ENCODE peak calls at places on chromosome 3, in four cellular contexts. F is endothelial cell of umbilical vein, H is MM.1S, U is endodermal cell. K is an unnamed sample.
A peak's percentile ranks its signal among the peaks of the same experiment; 100 is the strongest.

GRCh38 chr3:113685956-113686721 is 10.3 kb downstream of the USF3 start:
- DNase-seq in F (no peak), H (no peak), U (peak; percentile 60), K (peak; percentile 76)

GRCh38 chr3:144324061-144324460 is 352.4 kb downstream of the DIPK2A start:
- DNase-seq in F (no peak), H (no peak), U (no peak), K (no peak)

GRCh38 chr3:72270072-72270611 is 485.2 kb upstream of the PROK2 start:
- DNase-seq in F (peak; percentile 78), H (peak; percentile 65), U (no peak), K (peak; percentile 98)

GRCh38 chr3:138694287-138695007 is 85.9 kb downstream of the FAIM start:
- DNase-seq in F (peak; percentile 58), H (no peak), U (no peak), K (peak; percentile 70)

GRCh38 chr3:12903881-12904280 is 62.5 kb upstream of the RPL32 start:
- DNase-seq in F (no peak), H (no peak), U (no peak), K (no peak)

GRCh38 chr3:78974181-78974770 is 793.5 kb downstream of the ROBO1 start:
- DNase-seq in F (peak; percentile 40), H (no peak), U (no peak), K (peak; percentile 75)

GRCh38 chr3:177934001-177934891 is 602.0 kb upstream of the KCNMB2 start:
- DNase-seq in F (peak; percentile 12), H (no peak), U (peak; percentile 56), K (peak; percentile 54)

GRCh38 chr3:5800965-5801364 is 613.5 kb downstream of the EDEM1 start:
- DNase-seq in F (no peak), H (no peak), U (no peak), K (no peak)

DNA sequence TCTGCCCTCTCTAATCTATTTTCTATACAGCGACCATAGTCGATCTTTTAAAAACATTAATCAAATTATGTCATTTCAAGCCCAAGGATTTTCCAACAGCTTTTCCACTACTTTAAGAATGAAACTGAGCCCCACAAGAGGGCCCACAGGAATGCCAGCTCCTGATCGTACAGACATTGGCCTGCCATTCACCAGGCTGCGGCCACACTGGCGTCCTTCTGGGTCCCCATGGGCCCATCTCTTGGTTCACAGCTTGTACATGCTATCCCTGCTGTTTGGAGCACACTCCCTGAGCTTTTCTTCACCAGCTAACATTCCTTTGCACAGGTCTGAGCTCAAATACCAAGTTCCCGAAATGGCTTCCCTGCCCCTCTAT is 149.6 kb downstream of the MYLK start:
- DNase-seq in F (no peak), H (no peak), U (no peak), K (no peak)
- H3K9ac ChIP-seq in F (no peak overlapping the region), H (no peak overlapping the region), U (no peak overlapping the region), K (peak overlapping the region; percentile 21)

DNA sequence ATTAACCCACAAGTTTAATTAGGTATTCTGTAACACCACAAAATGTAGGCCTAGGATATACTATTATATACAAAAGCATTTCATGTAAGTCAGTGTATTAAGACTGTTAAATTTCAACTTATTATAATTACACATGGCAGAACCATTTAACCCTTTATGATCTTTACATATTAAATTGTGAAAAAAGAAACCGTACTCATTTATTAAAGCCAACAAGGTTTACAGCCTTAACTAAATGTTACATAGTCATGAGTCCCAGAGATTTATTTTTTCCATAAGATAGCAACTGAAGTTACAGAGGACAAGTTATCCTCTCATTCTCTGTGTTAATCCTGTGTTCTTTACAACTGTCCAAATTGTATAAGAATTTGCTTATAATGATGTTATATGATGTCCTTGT is 615.8 kb upstream of the AGTR1 start:
- DNase-seq in F (no peak), H (no peak), U (no peak), K (no peak)
- H3K4me1 ChIP-seq in F (no peaks in the 10 kb centered on the region), H (peaks cover 4% of the 10 kb centered on the region), U (peaks cover 7% of the 10 kb centered on the region), K (peaks cover 9% of the 10 kb centered on the region)

GRCh38 chr3:61828158-61828874 is 266.9 kb downstream of the PTPRG start:
- DNase-seq in F (no peak), H (no peak), U (no peak), K (no peak)

GRCh38 chr3:61829301-61830110 is 268.1 kb downstream of the PTPRG start:
- DNase-seq in F (no peak), H (no peak), U (no peak), K (no peak)

GRCh38 chr3:61830111-61830400 is 268.7 kb downstream of the PTPRG start:
- DNase-seq in F (no peak), H (no peak), U (no peak), K (no peak)

GRCh38 chr3:61832375-61833229 is 271.2 kb downstream of the PTPRG start:
- DNase-seq in F (no peak), H (no peak), U (no peak), K (no peak)

GRCh38 chr3:61828880-61829279 is 267.5 kb downstream of the PTPRG start:
- DNase-seq in F (no peak), H (no peak), U (no peak), K (no peak)
- H3K9ac ChIP-seq in F (no peak overlapping the region), H (no peak overlapping the region), U (no peak overlapping the region), K (no peak overlapping the region)

GRCh38 chr3:58577269-58577821 is at the start of gene FAM107A:
- DNase-seq in F (peak; percentile 83), H (no peak), U (peak; percentile 85), K (peak; percentile 82)
- H3K4me1 ChIP-seq in F (peaks cover 28% of the 10 kb centered on the region), H (no peaks in the 10 kb centered on the region), U (peaks cover 6% of the 10 kb centered on the region), K (peaks cover 10% of the 10 kb centered on the region)

GRCh38 chr3:184156522-184156955 is 1.4 kb downstream of the DVL3 start:
- DNase-seq in F (peak; percentile 46), H (no peak), U (no peak), K (peak; percentile 74)
- H3K9ac ChIP-seq in F (peak overlapping the region; percentile 80), H (peak overlapping the region; percentile 86), U (peak overlapping the region; percentile 75), K (peak overlapping the region; percentile 97)

GRCh38 chr3:168071971-168072645 is 23.6 kb downstream of the GOLIM4 start:
- DNase-seq in F (no peak), H (no peak), U (no peak), K (peak; percentile 68)
- H3K4me1 ChIP-seq in F (no peaks in the 10 kb centered on the region), H (no peaks in the 10 kb centered on the region), U (no peaks in the 10 kb centered on the region), K (peaks cover 12% of the 10 kb centered on the region)

GRCh38 chr3:185732782-185733181 is 92.1 kb downstream of the IGF2BP2 start:
- DNase-seq in F (peak; percentile 93), H (no peak), U (peak; percentile 34), K (peak; percentile 56)
- H3K9ac ChIP-seq in F (peak overlapping the region; percentile 89), H (no peak overlapping the region), U (no peak overlapping the region), K (peak overlapping the region; percentile 49)

GRCh38 chr3:15519096-15519495 is 2.4 kb downstream of the COLQ start:
- DNase-seq in F (no peak), H (no peak), U (no peak), K (no peak)
- H3K4me1 ChIP-seq in F (no peaks in the 10 kb centered on the region), H (no peaks in the 10 kb centered on the region), U (no peaks in the 10 kb centered on the region), K (peaks cover 13% of the 10 kb centered on the region)

DNA sequence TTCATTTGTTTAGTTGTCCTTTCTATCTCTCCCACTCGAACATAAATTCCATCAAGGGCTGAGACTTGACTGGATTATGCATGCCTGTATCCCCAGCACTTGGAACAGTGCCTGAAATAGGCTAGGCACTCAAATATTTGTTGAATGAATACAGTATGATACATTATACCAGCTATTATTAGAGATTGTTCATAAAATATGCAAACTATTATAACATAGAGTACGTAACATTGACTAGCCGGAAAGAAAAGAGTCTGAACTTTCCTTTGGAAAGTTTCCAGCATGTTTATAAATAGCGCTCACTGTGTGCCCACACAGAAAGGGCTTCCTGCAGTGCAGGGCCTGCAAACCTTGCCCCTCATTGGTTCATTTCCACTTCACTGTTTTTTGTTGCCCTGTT is 27.3 kb upstream of the SNTN start:
- DNase-seq in F (peak; percentile 20), H (no peak), U (no peak), K (peak; percentile 86)
- H3K9ac ChIP-seq in F (no peak overlapping the region), H (no peak overlapping the region), U (no peak overlapping the region), K (no peak overlapping the region)

GRCh38 chr3:45124956-45125355 is 21.2 kb downstream of the CDCP1 start:
- DNase-seq in F (no peak), H (no peak), U (no peak), K (no peak)
- H3K4me1 ChIP-seq in F (peaks cover 14% of the 10 kb centered on the region), H (peaks cover 12% of the 10 kb centered on the region), U (no peaks in the 10 kb centered on the region), K (peaks cover 28% of the 10 kb centered on the region)

K was measured in adipocyte.